ENCODE peak calls at places on chromosomes 2 and 18, in eight cellular contexts. E, W, A, D, H, L, S and X are unnamed samples.

GRCh38 chr18:36693931-36694661 is 134.7 kb downstream of the TPGS2 start:
- DNase-seq in E (no peak), W (no peak), A (peak), D (no peak), H (peak), L (no peak), S (peak), X (no peak)

GRCh38 chr2:231563378-231563961 is 29.2 kb upstream of the TEX44 start:
- DNase-seq in E (no peak), W (no peak), A (peak), D (peak), H (peak), L (peak), S (peak), X (no peak)

GRCh38 chr18:68387246-68387645 is 327.7 kb downstream of the TMX3 start:
- DNase-seq in E (no peak), W (no peak), A (no peak), D (no peak), H (no peak), L (no peak), S (peak), X (peak)

GRCh38 chr2:70141754-70142589 is 48.8 kb downstream of the C2orf42 start:
- DNase-seq in E (no peak), W (peak), A (no peak), D (peak), H (peak), L (no peak), S (peak), X (no peak)

GRCh38 chr2:40488101-40488598 is 36.3 kb upstream of the SLC8A1 start:
- DNase-seq in E (no peak), W (no peak), A (no peak), D (peak), H (no peak), L (peak), S (peak), X (no peak)

GRCh38 chr2:221641181-221641871 is 69.2 kb upstream of the EPHA4 start:
- DNase-seq in E (no peak), W (no peak), A (no peak), D (no peak), H (no peak), L (peak), S (no peak), X (no peak)

GRCh38 chr2:133200684-133201421 is 367.4 kb downstream of the NCKAP5 start:
- DNase-seq in E (no peak), W (no peak), A (peak), D (no peak), H (no peak), L (peak), S (peak), X (peak)

GRCh38 chr2:191311627-191312026 is 66.4 kb downstream of the MYO1B start:
- DNase-seq in E (no peak), W (no peak), A (no peak), D (no peak), H (no peak), L (peak), S (peak), X (no peak)

GRCh38 chr2:200318940-200319435 is 12.5 kb downstream of the SPATS2L start:
- DNase-seq in E (no peak), W (no peak), A (no peak), D (no peak), H (no peak), L (no peak), S (no peak), X (no peak)

GRCh38 chr2:766255-766654 is 89.0 kb upstream of the TMEM18 start:
- DNase-seq in E (no peak), W (no peak), A (no peak), D (no peak), H (no peak), L (no peak), S (no peak), X (no peak)

GRCh38 chr2:238396663-238397062 is 30.1 kb upstream of the ASB1 start:
- DNase-seq in E (no peak), W (no peak), A (no peak), D (no peak), H (no peak), L (no peak), S (no peak), X (no peak)

GRCh38 chr18:62555135-62555534 is 32.3 kb downstream of the ZCCHC2 start:
- DNase-seq in E (no peak), W (no peak), A (no peak), D (no peak), H (no peak), L (peak), S (peak), X (no peak)

GRCh38 chr2:225400060-225400511 is 576 bp downstream of the NYAP2 start:
- DNase-seq in E (no peak), W (no peak), A (peak), D (peak), H (peak), L (peak), S (peak), X (no peak)

GRCh38 chr2:1162768-1163584 is 212.3 kb downstream of the SNTG2 start:
- DNase-seq in E (peak), W (no peak), A (no peak), D (no peak), H (no peak), L (no peak), S (no peak), X (no peak)

DNA sequence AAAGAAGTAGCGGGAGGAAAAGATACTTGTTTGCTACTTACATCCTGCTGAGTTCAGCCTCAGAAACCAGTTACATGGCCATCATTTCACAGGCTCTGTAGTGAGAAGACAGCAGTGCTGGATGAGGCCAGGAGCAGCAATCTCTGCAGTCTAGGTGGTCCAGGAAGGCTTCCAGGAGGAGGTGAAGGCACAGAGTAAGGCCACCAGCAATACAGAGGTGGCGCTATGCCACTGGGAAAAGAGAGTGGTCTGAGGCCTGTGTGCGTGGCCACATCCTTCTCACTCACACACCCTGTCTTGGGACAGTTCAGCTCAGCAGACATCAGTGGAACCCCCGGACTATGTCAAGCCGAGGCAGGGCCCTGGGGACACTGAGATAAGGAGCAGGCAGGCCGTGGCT is 162.7 kb downstream of the KLHL29 start:
- DNase-seq in E (no peak), W (no peak), A (no peak), D (no peak), H (no peak), L (no peak), S (no peak), X (no peak)
- TF ChIP-seq CTCF in E (no peak), W (no peak), A (no peak), D (peak), H (no peak), L (no peak), S (no peak), X (no peak)

DNA sequence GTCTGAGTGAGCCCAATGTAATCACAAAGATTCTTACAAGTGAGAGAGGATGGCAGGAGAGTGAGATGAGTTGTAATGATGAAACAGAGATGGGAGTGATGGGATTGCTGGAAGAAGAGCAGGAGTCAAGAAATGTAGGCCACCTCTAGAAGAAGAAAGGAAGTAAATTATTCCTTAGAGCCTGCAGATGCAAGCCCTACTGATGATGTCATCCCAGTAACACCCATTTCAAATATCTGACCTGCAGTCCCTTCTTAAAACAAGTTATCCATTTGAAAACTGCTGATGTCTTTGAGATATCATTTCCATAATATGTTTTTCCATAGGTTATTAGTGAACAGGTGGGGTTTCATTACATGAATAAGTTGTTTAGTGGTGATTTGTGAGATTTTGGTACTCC is 888.0 kb upstream of the SLC39A10 start:
- DNase-seq in E (no peak), W (no peak), A (no peak), D (no peak), H (no peak), L (no peak), S (no peak), X (no peak)
- H3K4me3 ChIP-seq in E (no peak), W (no peak), A (no peak), D (no peak), H (no peak), L (no peak), S (no peak), X (no peak)

GRCh38 chr2:20106746-20107145 is 55.3 kb upstream of the LAPTM4A start:
- DNase-seq in E (no peak), W (no peak), A (no peak), D (peak), H (peak), L (peak), S (no peak), X (no peak)
- TF ChIP-seq CTCF in E (peak), W (no peak), A (peak), D (peak), H (peak), L (peak), S (no peak), X (peak)

GRCh38 chr2:233064526-233065199 is 4.5 kb downstream of the INPP5D start:
- DNase-seq in E (no peak), W (no peak), A (no peak), D (no peak), H (no peak), L (peak), S (no peak), X (no peak)
- H3K4me3 ChIP-seq in E (peak), W (no peak), A (no peak), D (no peak), H (no peak), L (no peak), S (no peak), X (no peak)